ENCODE peak calls at places on chromosome 19, in eight cellular contexts. S is PC-3; X is brain microvascular endothelial cell; R is stimulated activated naive CD8-positive, alpha-beta T cell treated with anti-CD3 and anti-CD28 coated beads, Interleukin-15, amount 100 ng/mL, for 72 hours; B is NCI-H69; Q is kidney epithelial cell; J is kidney tubule cell; F is Ammon's horn. M is an unnamed sample.

GRCh38 chr19:17340302-17340870 is 3.0 kb downstream of the GTPBP3 start:
- DNase-seq in S (peak), Q (no peak), X (no peak), J (no peak), R (no peak), B (no peak), F (no peak), M (no peak)

GRCh38 chr19:49151339-49152217 is 3.6 kb downstream of the HRC start:
- DNase-seq in B (peak), F (peak), S (peak), J (peak), R (no peak), X (no peak), Q (no peak), M (peak)

GRCh38 chr19:5692785-5693194 is 2.7 kb downstream of the RPL36 start:
- DNase-seq in F (no peak), X (no peak), Q (no peak), R (no peak), J (no peak), B (no peak), S (no peak), M (no peak)

GRCh38 chr19:36061367-36061766 is 6.7 kb downstream of the WDR62 start:
- DNase-seq in F (no peak), R (no peak), Q (no peak), X (no peak), S (no peak), J (no peak), B (no peak), M (no peak)

GRCh38 chr19:7869910-7870511 is 4.2 kb downstream of the PRR36 start:
- DNase-seq in X (no peak), S (peak), F (no peak), B (peak), J (peak), R (peak), Q (no peak), M (no peak)

GRCh38 chr19:14363203-14364097 is 17.8 kb upstream of the ADGRE5 start:
- DNase-seq in S (peak), R (peak), X (peak), F (no peak), Q (no peak), B (peak), J (peak), M (peak)

GRCh38 chr19:11130824-11131455 is 24.6 kb downstream of the SPC24 start:
- DNase-seq in R (peak), S (peak), X (peak), B (peak), J (peak), F (peak), Q (no peak), M (peak)

GRCh38 chr19:35211545-35212230 is 16.9 kb downstream of the FAM187B start:
- DNase-seq in X (no peak), R (peak), F (peak), J (no peak), S (no peak), B (no peak), Q (no peak), M (peak)

GRCh38 chr19:18593367-18594095 is 4.9 kb downstream of the REX1BD start:
- DNase-seq in J (peak), B (no peak), Q (no peak), R (peak), X (no peak), F (no peak), S (peak), M (no peak)

GRCh38 chr19:18733196-18733647 is 49.7 kb downstream of the CRTC1 start:
- DNase-seq in R (no peak), J (no peak), F (no peak), Q (no peak), X (peak), B (peak), S (no peak), M (no peak)

GRCh38 chr19:48511321-48511731 is 309 bp downstream of the LMTK3 start:
- DNase-seq in Q (no peak), R (peak), X (no peak), F (no peak), B (no peak), J (no peak), S (no peak), M (no peak)

GRCh38 chr19:33487901-33488817 is 33.4 kb downstream of the PEPD start:
- DNase-seq in F (no peak), R (no peak), S (no peak), J (no peak), B (peak), Q (no peak), X (no peak), M (no peak)

GRCh38 chr19:43768273-43769050 is 12.3 kb downstream of the KCNN4 start:
- DNase-seq in R (no peak), B (no peak), S (peak), J (no peak), F (no peak), Q (no peak), X (no peak), M (no peak)

GRCh38 chr19:48724796-48725753 is 5.5 kb upstream of the MAMSTR start:
- DNase-seq in X (peak), R (no peak), Q (no peak), S (peak), J (peak), B (peak), F (peak), M (peak)

GRCh38 chr19:45677351-45678230 is 9.6 kb downstream of the GIPR start:
- DNase-seq in S (peak), Q (peak), R (peak), B (peak), X (peak), F (peak), J (peak), M (peak)

GRCh38 chr19:46813570-46814358 is 25.4 kb upstream of the SLC1A5 start:
- DNase-seq in F (no peak), Q (no peak), S (peak), R (no peak), B (peak), J (peak), X (peak), M (no peak)

GRCh38 chr19:35641515-35642151 is at the start of gene ETV2:
- DNase-seq in B (no peak), S (no peak), F (no peak), R (peak), Q (no peak), X (peak), J (no peak), M (no peak)

GRCh38 chr19:54470991-54471782 is 1.9 kb downstream of the CDC42EP5 start:
- DNase-seq in J (peak), X (no peak), S (no peak), R (no peak), F (peak), Q (no peak), B (peak), M (no peak)

GRCh38 chr19:39413269-39413902 is 917 bp downstream of the PLEKHG2 start:
- DNase-seq in J (no peak), R (no peak), Q (no peak), B (peak), S (no peak), F (no peak), X (no peak), M (no peak)

GRCh38 chr19:38304866-38305429 is 897 bp downstream of the C19orf33 start:
- DNase-seq in X (no peak), R (no peak), Q (peak), J (peak), B (peak), S (peak), F (no peak), M (no peak)

GRCh38 chr19:34300380-34300779 is 46.0 kb downstream of the GARRE1 start:
- DNase-seq in S (no peak), R (no peak), B (no peak), Q (no peak), J (no peak), X (no peak), F (no peak), M (no peak)

GRCh38 chr19:34732548-34733255 is 1.3 kb upstream of the ZNF181 start:
- DNase-seq in Q (no peak), S (no peak), X (no peak), B (peak), J (no peak), F (no peak), R (no peak), M (no peak)

GRCh38 chr19:33459220-33459619 is 62.4 kb downstream of the PEPD start:
- DNase-seq in J (no peak), R (no peak), B (peak), X (no peak), F (no peak), S (no peak), Q (no peak), M (no peak)

GRCh38 chr19:3065675-3066357 is 3.5 kb upstream of the TLE5 start:
- DNase-seq in J (no peak), R (no peak), B (peak), Q (no peak), F (no peak), X (no peak), S (no peak), M (peak)

M was measured in stimulated activated naive B cell treated with anti-CD40 and anti-IgM and Interleukin-4, amounts not matched to agents 10 μg/mL and 1 μg/mL and 100 μg/mL, for 72 hours.